ENCODE peak calls at places on chromosomes 7 and 10, in nine cellular contexts. One of them, this sample, is unnamed. For H3K9me3, the result is how much of the 10 kb centered on the place peaks cover.

GRCh38 chr10:7789390-7789789 is 1.4 kb downstream of the ATP5F1C start:
- DNase-seq in left lung: no peak
- DNase-seq in prostate gland: no peak
- DNase-seq in small intestine: peak
- DNase-seq in tibial artery: no peak
- DNase-seq in adrenal gland: peak
- DNase-seq in cardiac muscle cell: peak
- DNase-seq in naive thymus-derived CD4-positive, alpha-beta T cell: no peak
- DNase-seq in ovary: no peak
- DNase-seq in this sample: no peak

GRCh38 chr7:131039836-131040235 is 287.8 kb upstream of the MKLN1 start:
- DNase-seq in left lung: no peak
- DNase-seq in prostate gland: no peak
- DNase-seq in small intestine: no peak
- DNase-seq in tibial artery: no peak
- DNase-seq in adrenal gland: no peak
- DNase-seq in cardiac muscle cell: no peak
- DNase-seq in naive thymus-derived CD4-positive, alpha-beta T cell: no peak
- DNase-seq in ovary: no peak
- DNase-seq in this sample: no peak

GRCh38 chr10:133467286-133467911 is 13.7 kb downstream of the SCART1 start:
- DNase-seq in left lung: peak
- DNase-seq in prostate gland: no peak
- DNase-seq in small intestine: no peak
- DNase-seq in tibial artery: no peak
- DNase-seq in adrenal gland: no peak
- DNase-seq in cardiac muscle cell: no peak
- DNase-seq in naive thymus-derived CD4-positive, alpha-beta T cell: no peak
- DNase-seq in ovary: no peak
- DNase-seq in this sample: no peak

GRCh38 chr10:33661580-33662269 is 327.3 kb upstream of the NRP1 start:
- DNase-seq in left lung: peak
- DNase-seq in prostate gland: peak
- DNase-seq in small intestine: peak
- DNase-seq in tibial artery: peak
- DNase-seq in adrenal gland: peak
- DNase-seq in cardiac muscle cell: peak
- DNase-seq in naive thymus-derived CD4-positive, alpha-beta T cell: no peak
- DNase-seq in ovary: peak
- DNase-seq in this sample: no peak

GRCh38 chr7:139036901-139037300 is 1.1 kb upstream of the ZC3HAV1L start:
- DNase-seq in left lung: no peak
- DNase-seq in prostate gland: no peak
- DNase-seq in small intestine: no peak
- DNase-seq in tibial artery: no peak
- DNase-seq in adrenal gland: no peak
- DNase-seq in cardiac muscle cell: no peak
- DNase-seq in naive thymus-derived CD4-positive, alpha-beta T cell: no peak
- DNase-seq in ovary: no peak
- DNase-seq in this sample: no peak

GRCh38 chr10:131909014-131909808 is 8.4 kb downstream of the PPP2R2D start:
- DNase-seq in left lung: no peak
- DNase-seq in prostate gland: no peak
- DNase-seq in small intestine: no peak
- DNase-seq in tibial artery: no peak
- DNase-seq in adrenal gland: peak
- DNase-seq in cardiac muscle cell: no peak
- DNase-seq in naive thymus-derived CD4-positive, alpha-beta T cell: no peak
- DNase-seq in ovary: peak
- DNase-seq in this sample: no peak

GRCh38 chr7:77542399-77542798 is 5.3 kb downstream of the PTPN12 start:
- DNase-seq in left lung: no peak
- DNase-seq in prostate gland: no peak
- DNase-seq in small intestine: no peak
- DNase-seq in tibial artery: no peak
- DNase-seq in adrenal gland: no peak
- DNase-seq in cardiac muscle cell: no peak
- DNase-seq in naive thymus-derived CD4-positive, alpha-beta T cell: no peak
- DNase-seq in ovary: no peak
- DNase-seq in this sample: no peak

GRCh38 chr10:88792656-88793055 is 9.9 kb upstream of the LIPM start:
- DNase-seq in left lung: peak
- DNase-seq in prostate gland: no peak
- DNase-seq in small intestine: no peak
- DNase-seq in tibial artery: peak
- DNase-seq in adrenal gland: peak
- DNase-seq in cardiac muscle cell: peak
- DNase-seq in naive thymus-derived CD4-positive, alpha-beta T cell: no peak
- DNase-seq in ovary: no peak
- DNase-seq in this sample: no peak

GRCh38 chr10:14476641-14477407 is 146.1 kb upstream of the FRMD4A start:
- DNase-seq in left lung: no peak
- DNase-seq in prostate gland: no peak
- DNase-seq in small intestine: no peak
- DNase-seq in tibial artery: no peak
- DNase-seq in adrenal gland: no peak
- DNase-seq in cardiac muscle cell: peak
- DNase-seq in naive thymus-derived CD4-positive, alpha-beta T cell: no peak
- DNase-seq in ovary: no peak
- DNase-seq in this sample: no peak

DNA sequence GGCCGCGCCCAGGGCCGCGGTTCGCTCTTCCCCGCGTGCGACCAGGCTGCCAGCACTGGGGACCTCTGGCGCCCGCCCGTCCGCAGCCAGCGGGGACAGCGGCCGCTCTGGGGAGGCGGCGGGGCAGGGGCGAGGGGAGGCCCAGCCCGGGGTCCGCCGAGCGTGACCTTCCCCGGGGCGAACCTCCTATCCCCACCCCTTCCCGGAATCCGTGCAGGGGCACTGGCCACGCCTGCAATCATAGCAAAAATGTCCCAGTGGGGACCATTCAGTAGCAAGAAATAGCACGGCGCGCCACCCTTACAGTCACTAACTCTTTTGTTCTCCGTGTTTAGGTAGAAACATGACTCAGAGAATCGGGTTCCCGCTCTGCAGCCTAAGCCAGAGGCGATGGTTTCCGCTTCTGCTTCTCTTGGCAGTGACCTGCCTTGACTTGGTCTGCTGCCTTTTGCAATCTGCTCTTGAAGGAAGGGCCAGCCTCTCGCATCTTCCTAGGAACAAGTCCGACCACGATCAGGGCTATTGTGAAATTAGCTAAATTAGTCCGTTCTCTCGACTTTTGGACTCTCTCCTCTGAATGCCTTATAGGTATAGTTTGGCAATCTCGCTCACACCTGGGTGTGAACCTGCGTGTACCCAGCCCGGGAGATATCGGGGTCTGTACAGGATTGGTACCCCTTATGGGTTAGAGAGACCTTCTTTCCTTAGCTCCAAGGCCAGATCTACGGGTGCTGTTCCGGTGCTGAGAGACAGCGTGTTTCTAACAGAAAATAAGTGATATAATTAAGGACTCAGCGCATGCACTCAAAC is 79.4 kb upstream of the ACBD5 start:
- DNase-seq in left lung: peak
- DNase-seq in prostate gland: peak
- DNase-seq in small intestine: peak
- DNase-seq in tibial artery: peak
- DNase-seq in adrenal gland: peak
- DNase-seq in cardiac muscle cell: peak
- DNase-seq in naive thymus-derived CD4-positive, alpha-beta T cell: peak
- DNase-seq in ovary: no peak
- DNase-seq in this sample: no peak
- H3K4me3 ChIP-seq in left lung: peak
- H3K4me3 ChIP-seq in prostate gland: peak
- H3K4me3 ChIP-seq in small intestine: no peak
- H3K4me3 ChIP-seq in tibial artery: peak
- H3K4me3 ChIP-seq in adrenal gland: no peak
- H3K4me3 ChIP-seq in cardiac muscle cell: no peak
- H3K4me3 ChIP-seq in naive thymus-derived CD4-positive, alpha-beta T cell: no peak
- H3K4me3 ChIP-seq in ovary: no peak
- H3K4me3 ChIP-seq in this sample: no peak

DNA sequence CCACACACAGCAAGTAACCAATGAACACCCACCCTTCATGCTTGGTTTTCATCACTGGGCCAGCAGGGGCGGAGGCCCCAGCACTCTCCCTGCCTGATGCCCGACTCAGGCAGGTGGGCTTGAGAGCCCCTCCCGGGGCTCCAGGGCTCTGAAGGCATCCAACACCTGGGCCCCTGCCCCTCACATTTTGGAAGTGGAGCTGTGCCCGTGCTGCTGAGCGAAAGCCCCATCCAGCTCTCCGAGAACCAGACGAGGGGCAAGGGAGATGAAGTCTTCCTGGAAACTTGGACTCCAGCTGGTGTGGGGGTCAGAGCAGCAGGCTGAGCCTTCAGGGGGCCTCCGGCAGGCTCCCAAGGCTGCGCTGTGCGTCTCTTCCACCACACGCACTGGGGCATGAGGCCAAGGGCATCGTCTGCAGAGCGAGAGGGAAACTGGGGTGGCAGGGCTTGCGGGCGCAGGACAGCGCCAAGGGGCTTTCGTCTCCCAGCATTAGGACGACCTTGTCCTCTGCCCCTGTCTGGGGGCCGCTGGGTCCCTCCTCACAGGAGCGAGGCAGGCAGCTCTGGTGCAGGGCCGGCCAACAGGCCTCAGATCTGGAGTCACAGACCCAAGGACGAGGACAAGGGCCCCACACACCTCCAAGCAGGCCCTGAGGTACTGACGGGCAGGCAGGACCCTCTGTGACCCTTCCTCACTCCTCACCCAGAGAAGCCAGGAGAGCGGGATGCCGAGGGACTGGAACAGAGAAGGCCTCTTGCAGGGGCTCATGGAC is 108.3 kb upstream of the FAM20C start:
- DNase-seq in left lung: peak
- DNase-seq in prostate gland: no peak
- DNase-seq in small intestine: no peak
- DNase-seq in tibial artery: no peak
- DNase-seq in adrenal gland: no peak
- DNase-seq in cardiac muscle cell: no peak
- DNase-seq in naive thymus-derived CD4-positive, alpha-beta T cell: no peak
- DNase-seq in ovary: no peak
- DNase-seq in this sample: no peak
- H3K9me3 ChIP-seq in left lung: under half
- H3K9me3 ChIP-seq in prostate gland: under half
- H3K9me3 ChIP-seq in small intestine: under half
- H3K9me3 ChIP-seq in tibial artery: under half
- H3K9me3 ChIP-seq in adrenal gland: under half
- H3K9me3 ChIP-seq in cardiac muscle cell: under half
- H3K9me3 ChIP-seq in naive thymus-derived CD4-positive, alpha-beta T cell: under half
- H3K9me3 ChIP-seq in ovary: under half
- H3K9me3 ChIP-seq in this sample: under half

DNA sequence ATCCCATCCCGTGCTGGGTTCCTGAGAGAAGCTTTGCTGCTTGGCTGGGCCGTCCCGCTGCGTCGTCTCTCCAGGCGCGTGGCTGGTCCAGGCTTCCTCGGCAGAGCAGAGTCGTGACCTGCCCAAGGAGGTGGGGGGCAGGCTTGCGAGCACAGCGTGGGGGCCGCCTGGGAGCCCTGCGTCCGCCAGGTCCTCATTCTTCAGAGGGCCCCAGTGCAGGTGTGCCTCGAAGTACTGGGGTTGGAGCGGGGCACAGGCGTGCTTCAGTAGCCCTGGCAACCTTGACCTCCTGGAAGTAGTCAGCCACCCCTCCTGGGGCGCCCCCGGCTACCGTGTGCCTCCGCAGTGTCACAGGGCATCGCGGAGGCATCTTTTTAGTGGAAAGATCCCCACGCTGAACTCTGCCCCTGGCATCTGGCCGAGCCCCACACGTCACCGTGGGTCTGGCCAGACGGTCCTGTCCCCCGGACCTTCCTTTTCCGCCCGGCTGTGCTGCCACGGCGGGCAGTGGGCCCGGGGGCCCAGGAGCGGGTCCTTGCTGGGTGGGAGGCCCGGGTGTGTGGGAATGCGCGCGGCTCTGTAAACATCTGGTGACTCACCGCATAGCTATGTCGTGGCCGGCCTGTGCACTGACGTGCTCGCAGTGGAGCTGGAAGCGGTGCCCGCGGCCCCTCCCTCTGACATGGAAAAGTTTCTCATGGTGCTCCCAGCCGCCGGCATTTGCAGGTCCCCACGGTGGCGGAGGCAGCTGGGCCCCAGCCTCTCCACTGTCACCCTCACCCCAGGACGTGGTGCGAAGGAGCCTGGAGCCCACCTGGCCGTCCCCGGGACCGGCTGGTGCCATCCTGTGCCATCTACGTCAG is 6.5 kb downstream of the MAFK start:
- DNase-seq in left lung: peak
- DNase-seq in prostate gland: peak
- DNase-seq in small intestine: peak
- DNase-seq in tibial artery: peak
- DNase-seq in adrenal gland: peak
- DNase-seq in cardiac muscle cell: peak
- DNase-seq in naive thymus-derived CD4-positive, alpha-beta T cell: no peak
- DNase-seq in ovary: peak
- DNase-seq in this sample: no peak
- H3K4me3 ChIP-seq in left lung: peak
- H3K4me3 ChIP-seq in prostate gland: peak
- H3K4me3 ChIP-seq in small intestine: peak
- H3K4me3 ChIP-seq in tibial artery: peak
- H3K4me3 ChIP-seq in adrenal gland: no peak
- H3K4me3 ChIP-seq in cardiac muscle cell: no peak
- H3K4me3 ChIP-seq in naive thymus-derived CD4-positive, alpha-beta T cell: no peak
- H3K4me3 ChIP-seq in ovary: peak
- H3K4me3 ChIP-seq in this sample: no peak

GRCh38 chr7:57413529-57414398 is 36.2 kb upstream of the ZNF716 start:
- DNase-seq in left lung: no peak
- DNase-seq in prostate gland: no peak
- DNase-seq in small intestine: no peak
- DNase-seq in tibial artery: no peak
- DNase-seq in adrenal gland: no peak
- DNase-seq in cardiac muscle cell: no peak
- DNase-seq in naive thymus-derived CD4-positive, alpha-beta T cell: no peak
- DNase-seq in ovary: no peak
- DNase-seq in this sample: no peak
- H3K9me3 ChIP-seq in left lung: under half
- H3K9me3 ChIP-seq in prostate gland: under half
- H3K9me3 ChIP-seq in small intestine: under half
- H3K9me3 ChIP-seq in tibial artery: under half
- H3K9me3 ChIP-seq in adrenal gland: under half
- H3K9me3 ChIP-seq in cardiac muscle cell: under half
- H3K9me3 ChIP-seq in naive thymus-derived CD4-positive, alpha-beta T cell: under half
- H3K9me3 ChIP-seq in ovary: under half
- H3K9me3 ChIP-seq in this sample: under half

GRCh38 chr7:108285018-108285368 is 154.8 kb upstream of the LAMB4 start:
- DNase-seq in left lung: no peak
- DNase-seq in prostate gland: no peak
- DNase-seq in small intestine: no peak
- DNase-seq in tibial artery: no peak
- DNase-seq in adrenal gland: no peak
- DNase-seq in cardiac muscle cell: no peak
- DNase-seq in naive thymus-derived CD4-positive, alpha-beta T cell: no peak
- DNase-seq in ovary: no peak
- DNase-seq in this sample: no peak
- H3K4me3 ChIP-seq in left lung: no peak
- H3K4me3 ChIP-seq in prostate gland: no peak
- H3K4me3 ChIP-seq in small intestine: no peak
- H3K4me3 ChIP-seq in tibial artery: no peak
- H3K4me3 ChIP-seq in adrenal gland: no peak
- H3K4me3 ChIP-seq in cardiac muscle cell: no peak
- H3K4me3 ChIP-seq in naive thymus-derived CD4-positive, alpha-beta T cell: no peak
- H3K4me3 ChIP-seq in ovary: no peak
- H3K4me3 ChIP-seq in this sample: no peak

GRCh38 chr7:12582362-12582761 is 11.8 kb downstream of the SCIN start:
- DNase-seq in left lung: no peak
- DNase-seq in prostate gland: no peak
- DNase-seq in small intestine: peak
- DNase-seq in tibial artery: no peak
- DNase-seq in adrenal gland: no peak
- DNase-seq in cardiac muscle cell: no peak
- DNase-seq in naive thymus-derived CD4-positive, alpha-beta T cell: no peak
- DNase-seq in ovary: no peak
- DNase-seq in this sample: no peak
- H3K9me3 ChIP-seq in left lung: under half
- H3K9me3 ChIP-seq in prostate gland: under half
- H3K9me3 ChIP-seq in small intestine: under half
- H3K9me3 ChIP-seq in tibial artery: under half
- H3K9me3 ChIP-seq in adrenal gland: under half
- H3K9me3 ChIP-seq in cardiac muscle cell: under half
- H3K9me3 ChIP-seq in naive thymus-derived CD4-positive, alpha-beta T cell: under half
- H3K9me3 ChIP-seq in ovary: under half
- H3K9me3 ChIP-seq in this sample: under half

This sample was measured in CD4-positive, alpha-beta memory T cell.